ENCODE peak calls at places on chromosomes 4 and X, in nine cellular contexts. O is hepatocyte, D is heart right ventricle, U is mammary epithelial cell, N is left ventricle myocardium inferior, V is fibroblast of lung, E is foreskin keratinocyte, S is aorta, K is IMR-90. Z is an unnamed sample. For H3K4me1, the result is how much of the 10 kb centered on the place peaks cover.

GRCh38 chrX:109966246-109966645 is 36.7 kb upstream of the TMEM164 start:
- DNase-seq in O (no peak), D (no peak), U (peak), N (no peak), V (peak), E (no peak), S (no peak), K (no peak), Z (no peak)

GRCh38 chr4:183840311-183840710 is 64.8 kb upstream of the STOX2 start:
- DNase-seq in O (peak), D (peak), U (peak), N (peak), V (peak), E (peak), S (peak), K (peak), Z (peak)

GRCh38 chrX:133923113-133923512 is 62.3 kb downstream of the GPC3 start:
- DNase-seq in O (no peak), D (no peak), U (no peak), N (no peak), V (peak), E (no peak), S (no peak), K (no peak), Z (no peak)

GRCh38 chr4:122341906-122342305 is 36.9 kb upstream of the ADAD1 start:
- DNase-seq in O (peak), D (no peak), U (peak), N (no peak), V (peak), E (peak), S (no peak), K (peak), Z (no peak)

GRCh38 chr4:178356725-178357124 is 914.5 kb upstream of the AGA start:
- DNase-seq in O (no peak), D (no peak), U (no peak), N (no peak), V (peak), E (no peak), S (no peak), K (no peak), Z (no peak)

GRCh38 chrX:69793260-69793935 is 177.5 kb downstream of the EDA start:
- DNase-seq in O (no peak), D (no peak), U (no peak), N (no peak), V (no peak), E (no peak), S (no peak), K (no peak), Z (no peak)

GRCh38 chrX:101485212-101486064 is at the start of gene ARMCX4:
- DNase-seq in O (peak), D (peak), U (peak), N (peak), V (peak), E (peak), S (peak), K (peak), Z (peak)

GRCh38 chr4:177718514-177718913 is 276.3 kb upstream of the AGA start:
- DNase-seq in O (no peak), D (no peak), U (peak), N (no peak), V (no peak), E (peak), S (no peak), K (peak), Z (no peak)

GRCh38 chr4:86264269-86264668 is 95.6 kb downstream of the MAPK10 start:
- DNase-seq in O (no peak), D (no peak), U (no peak), N (no peak), V (no peak), E (peak), S (no peak), K (peak), Z (no peak)

DNA sequence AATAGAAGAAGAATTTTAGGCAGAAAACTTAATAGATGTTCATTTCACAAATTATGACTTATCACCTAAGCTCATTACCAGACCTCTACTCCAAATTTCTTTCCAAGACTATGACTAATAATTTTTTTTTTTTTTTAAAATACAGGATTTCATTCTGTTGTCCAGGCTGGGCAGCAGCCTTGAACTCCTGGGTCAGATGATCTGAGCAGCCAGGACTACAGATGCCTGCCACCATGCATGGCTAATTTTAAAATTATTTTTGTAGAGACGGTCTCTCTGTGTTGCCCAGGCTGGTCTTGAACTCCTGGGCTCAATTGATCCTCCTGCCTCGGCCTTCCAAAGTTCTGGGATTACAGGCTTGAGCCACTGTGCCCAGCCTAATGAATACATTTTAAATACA is 119.2 kb downstream of the ARHGAP10 start:
- DNase-seq in O (no peak), D (no peak), U (no peak), N (no peak), V (no peak), E (no peak), S (no peak), K (no peak), Z (no peak)
- H3K4me1 ChIP-seq in O (under half), D (half or more), U (under half), N (half or more), V (under half), E (under half), S (under half), K (under half), Z (under half)

GRCh38 chr4:169164669-169165415 is 105.9 kb downstream of the SH3RF1 start:
- DNase-seq in O (no peak), D (no peak), U (no peak), N (no peak), V (no peak), E (peak), S (no peak), K (peak), Z (no peak)

GRCh38 chr4:169167958-169168357 is 102.8 kb downstream of the SH3RF1 start:
- DNase-seq in O (no peak), D (no peak), U (no peak), N (no peak), V (no peak), E (no peak), S (no peak), K (no peak), Z (no peak)

GRCh38 chr4:169160825-169161224 is 109.9 kb downstream of the SH3RF1 start:
- DNase-seq in O (no peak), D (no peak), U (no peak), N (no peak), V (peak), E (peak), S (no peak), K (no peak), Z (no peak)

GRCh38 chr4:169163495-169163894 is 107.3 kb downstream of the SH3RF1 start:
- DNase-seq in O (no peak), D (no peak), U (no peak), N (no peak), V (no peak), E (no peak), S (no peak), K (no peak), Z (no peak)

DNA sequence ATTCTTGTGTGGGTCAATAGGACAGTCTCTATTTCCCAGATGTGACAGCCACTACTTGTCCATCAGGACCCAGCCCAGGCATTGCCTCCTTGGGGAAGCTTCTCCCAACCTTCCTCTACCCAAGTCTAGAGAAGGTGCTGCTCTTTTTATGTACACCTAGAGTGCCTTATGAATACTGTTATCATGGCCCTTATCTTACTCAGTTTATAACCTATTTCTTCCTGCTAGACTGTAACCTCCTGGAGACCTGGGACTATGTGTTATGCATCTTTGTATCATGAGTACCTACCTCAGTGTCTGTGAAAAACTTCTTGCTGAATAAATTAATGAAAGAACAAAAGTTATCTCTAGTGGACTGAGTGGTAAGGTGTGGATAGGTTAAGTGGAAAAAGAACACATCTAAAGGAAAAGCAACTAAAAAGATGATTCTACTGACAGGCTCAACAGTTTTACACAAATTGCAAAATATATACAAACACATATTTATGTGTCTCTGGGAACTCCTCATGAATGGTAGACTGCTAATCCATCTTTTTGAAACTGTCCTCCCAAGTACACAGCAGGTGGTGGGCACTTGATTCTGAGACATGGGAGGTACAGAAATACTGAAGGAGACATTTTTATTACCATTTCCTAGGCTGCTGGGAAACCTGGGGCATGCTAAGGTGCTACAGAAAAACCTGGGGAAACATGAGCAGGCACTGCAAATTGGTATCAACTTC is 106.6 kb downstream of the SH3RF1 start:
- DNase-seq in O (no peak), D (no peak), U (no peak), N (no peak), V (no peak), E (no peak), S (no peak), K (no peak), Z (no peak)
- H3K4me1 ChIP-seq in O (under half), D (under half), U (under half), N (under half), V (under half), E (under half), S (under half), K (under half), Z (under half)

GRCh38 chr4:2791518-2792395 is 1.1 kb upstream of the SH3BP2 start:
- DNase-seq in O (peak), D (no peak), U (no peak), N (peak), V (no peak), E (no peak), S (peak), K (no peak), Z (no peak)
- H3K4me1 ChIP-seq in O (under half), D (half or more), U (under half), N (half or more), V (under half), E (under half), S (under half), K (under half), Z (under half)

GRCh38 chr4:152104286-152104685 is 343.5 kb upstream of the GATB start:
- DNase-seq in O (no peak), D (no peak), U (no peak), N (no peak), V (no peak), E (no peak), S (no peak), K (no peak), Z (no peak)
- H3K4me1 ChIP-seq in O (under half), D (half or more), U (under half), N (half or more), V (under half), E (under half), S (under half), K (under half), Z (half or more)

GRCh38 chr4:41656572-41657301 is 91.8 kb downstream of the PHOX2B start:
- DNase-seq in O (no peak), D (peak), U (no peak), N (peak), V (no peak), E (no peak), S (no peak), K (no peak), Z (no peak)
- H3K4me1 ChIP-seq in O (under half), D (under half), U (under half), N (under half), V (under half), E (under half), S (under half), K (under half), Z (under half)

DNA sequence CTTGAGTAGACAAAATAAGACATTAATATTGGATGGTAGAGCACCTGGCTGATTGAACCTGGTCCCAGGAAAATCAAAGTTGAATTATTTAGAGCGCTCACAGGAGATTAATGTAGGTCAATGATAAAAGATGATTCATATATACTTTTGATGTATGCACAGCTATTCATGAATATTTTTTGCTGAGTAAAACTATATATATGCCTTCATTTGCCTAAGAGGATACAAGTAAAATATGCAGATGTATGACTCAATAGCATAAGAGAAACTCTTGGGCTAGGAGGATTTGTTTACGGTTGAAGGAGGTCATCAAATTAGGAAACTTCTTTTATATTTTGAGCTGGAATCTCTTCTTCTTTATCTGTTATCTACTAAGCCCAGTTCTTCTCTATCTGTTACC is 202.7 kb upstream of the HS3ST1 start:
- DNase-seq in O (no peak), D (no peak), U (peak), N (no peak), V (no peak), E (peak), S (no peak), K (peak), Z (no peak)
- H3K4me1 ChIP-seq in O (under half), D (under half), U (half or more), N (under half), V (under half), E (half or more), S (under half), K (under half), Z (under half)

GRCh38 chr4:142316913-142317312 is 529.2 kb downstream of the INPP4B start:
- DNase-seq in O (no peak), D (no peak), U (no peak), N (no peak), V (no peak), E (no peak), S (no peak), K (no peak), Z (no peak)
- H3K4me1 ChIP-seq in O (under half), D (under half), U (under half), N (under half), V (under half), E (under half), S (under half), K (under half), Z (under half)